ENCODE peak calls at places on chromosomes 16 and 17, in five cellular contexts. F, R, T, E and Q are unnamed samples.

GRCh38 chr16:20729141-20729540 is 12.5 kb downstream of the THUMPD1 start:
- DNase-seq in F (no peak), E (no peak), R (no peak), T (no peak), Q (no peak)

GRCh38 chr17:71505981-71506380 is 614.8 kb upstream of the SOX9 start:
- DNase-seq in E (no peak), T (no peak), R (no peak), F (no peak), Q (no peak)

GRCh38 chr17:72270530-72270929 is 149.7 kb downstream of the SOX9 start:
- DNase-seq in F (no peak), T (no peak), E (no peak), R (no peak), Q (no peak)

GRCh38 chr17:80861360-80861861 is 130.2 kb upstream of the CHMP6 start:
- DNase-seq in E (no peak), R (no peak), T (no peak), F (no peak), Q (no peak)

GRCh38 chr17:41421617-41422016 is 2.8 kb downstream of the KRT37 start:
- DNase-seq in E (no peak), R (no peak), T (no peak), F (no peak), Q (no peak)

GRCh38 chr17:79989106-79989835 is 46.4 kb downstream of the TBC1D16 start:
- DNase-seq in F (no peak), E (no peak), R (no peak), T (no peak), Q (no peak)

GRCh38 chr16:648071-648785 is 937 bp upstream of the WDR90 start:
- DNase-seq in T (no peak), R (peak; percentile 83), E (peak; percentile 15), F (peak; percentile 62), Q (no peak)

GRCh38 chr16:58011652-58012051 is 10.4 kb downstream of the USB1 start:
- DNase-seq in T (no peak), F (no peak), E (peak; percentile 63), R (peak; percentile 69), Q (no peak)

GRCh38 chr17:44792276-44792675 is 33.5 kb downstream of the ADAM11 start:
- DNase-seq in E (no peak), R (no peak), T (no peak), F (no peak), Q (no peak)

GRCh38 chr16:25854141-25854540 is 162.4 kb downstream of the HS3ST4 start:
- DNase-seq in E (no peak), R (no peak), T (no peak), F (no peak), Q (no peak)

GRCh38 chr17:67559381-67559966 is 158.3 kb upstream of the NOL11 start:
- DNase-seq in R (peak; percentile 83), F (no peak), E (no peak), T (no peak), Q (no peak)

GRCh38 chr16:10683160-10683559 is 11.6 kb downstream of the TEKT5 start:
- DNase-seq in F (peak; percentile 59), T (no peak), R (peak; percentile 89), E (no peak), Q (no peak)

GRCh38 chr16:4696172-4696904 is 3.0 kb downstream of the NUDT16L1 start:
- DNase-seq in T (no peak), E (no peak), R (peak; percentile 44), F (no peak), Q (no peak)

GRCh38 chr16:54931757-54932660 is 1.3 kb downstream of the IRX5 start:
- DNase-seq in R (peak; percentile 68), F (peak; percentile 47), E (peak; percentile 27), T (no peak), Q (no peak)

GRCh38 chr16:898761-899677 is 71.8 kb downstream of the LMF1 start:
- DNase-seq in E (no peak), T (no peak), F (no peak), R (no peak), Q (no peak)

GRCh38 chr17:66964930-66965800 is 658 bp downstream of the CACNG4 start:
- DNase-seq in T (no peak), F (peak; percentile 74), R (peak; percentile 93), E (peak; percentile 30), Q (no peak)

GRCh38 chr16:21708533-21709115 is 44.9 kb downstream of the OTOA start:
- DNase-seq in T (peak; percentile 72), R (peak; percentile 88), F (peak; percentile 85), E (peak; percentile 92), Q (peak; percentile 13)

GRCh38 chr16:30478766-30479478 is 6.4 kb downstream of the ITGAL start:
- DNase-seq in E (no peak), F (no peak), R (no peak), T (no peak), Q (no peak)
- H3K27me3 ChIP-seq in E (peaks cover 48% of the 10 kb centered on the region), F (no peaks in the 10 kb centered on the region), R (no peaks in the 10 kb centered on the region), T (no peaks in the 10 kb centered on the region), Q (peaks cover 8% of the 10 kb centered on the region)

DNA sequence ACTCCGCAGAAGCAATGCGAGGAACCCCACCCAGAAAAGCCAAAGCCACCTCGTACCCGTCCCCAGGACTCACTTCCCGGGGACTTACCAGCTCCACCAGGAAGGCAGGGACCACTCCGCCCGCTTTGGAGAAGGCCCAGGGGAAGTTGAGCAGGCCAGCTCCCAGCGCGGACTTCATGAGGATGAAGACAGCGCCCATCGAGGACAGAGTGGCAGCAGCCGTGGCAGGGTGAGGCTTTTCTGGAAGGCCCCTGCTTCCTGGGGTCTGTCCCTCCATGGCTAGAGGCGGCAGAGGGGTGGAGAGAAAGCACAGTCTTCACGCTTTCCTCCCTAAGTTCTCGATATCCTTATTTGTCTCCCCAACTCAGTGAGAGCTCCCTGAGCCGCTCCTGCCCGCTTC is 714 bp downstream of the SLC38A8 start:
- DNase-seq in E (no peak), F (no peak), T (no peak), R (no peak), Q (no peak)
- H3K27me3 ChIP-seq in E (peaks cover 43% of the 10 kb centered on the region), F (no peaks in the 10 kb centered on the region), T (no peaks in the 10 kb centered on the region), R (peaks cover 50% of the 10 kb centered on the region), Q (peaks cover 34% of the 10 kb centered on the region)

DNA sequence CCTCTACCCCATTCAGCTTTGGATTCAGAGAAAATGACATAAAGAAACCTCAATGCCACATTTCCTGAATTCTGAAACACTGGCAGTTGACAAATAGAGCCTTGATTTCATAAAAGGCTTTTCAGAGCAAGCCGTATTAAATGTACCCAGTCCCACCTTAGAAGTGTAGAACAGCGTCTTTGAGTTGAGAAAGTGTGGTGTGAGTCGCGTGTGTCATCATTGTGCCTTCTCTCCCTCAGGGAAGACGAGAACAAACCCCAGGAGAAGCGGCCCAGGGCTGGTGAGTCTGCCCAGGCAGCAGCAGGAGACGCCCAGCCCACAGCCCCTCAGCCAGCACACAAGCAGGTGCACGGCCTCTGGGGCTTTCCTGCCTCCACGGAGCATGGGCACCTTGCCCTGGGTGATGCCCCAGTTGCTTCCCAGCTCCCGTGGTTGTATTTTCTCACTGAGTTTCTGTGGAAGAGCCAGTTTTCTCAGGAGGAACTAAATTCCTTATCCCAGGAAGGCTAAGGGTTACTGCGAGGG is 34.0 kb downstream of the CIBAR2 start:
- DNase-seq in E (no peak), R (no peak), F (no peak), T (no peak), Q (no peak)
- H3K27me3 ChIP-seq in E (no peaks in the 10 kb centered on the region), R (peaks cover 12% of the 10 kb centered on the region), F (peaks cover 27% of the 10 kb centered on the region), T (no peaks in the 10 kb centered on the region), Q (no peaks in the 10 kb centered on the region)

GRCh38 chr17:48727415-48728175 is 955 bp downstream of the HOXB13 start:
- DNase-seq in F (no peak), E (no peak), R (peak; percentile 66), T (no peak), Q (no peak)
- H3K27me3 ChIP-seq in F (peaks cover 100% of the 10 kb centered on the region), E (peaks cover 95% of the 10 kb centered on the region), R (peaks cover 100% of the 10 kb centered on the region), T (peaks cover 81% of the 10 kb centered on the region), Q (peaks cover 64% of the 10 kb centered on the region)

GRCh38 chr17:58242171-58242784 is 3.9 kb downstream of the LPO start:
- DNase-seq in T (no peak), E (no peak), F (no peak), R (peak; percentile 85), Q (no peak)

GRCh38 chr17:58246104-58246740 is 7.8 kb downstream of the LPO start:
- DNase-seq in E (no peak), R (peak; percentile 43), T (no peak), F (no peak), Q (no peak)

GRCh38 chr17:58247511-58248363 is 9.4 kb downstream of the LPO start:
- DNase-seq in F (no peak), R (peak; percentile 40), E (no peak), T (no peak), Q (no peak)

GRCh38 chr17:58245428-58246103 is 7.2 kb downstream of the LPO start:
- DNase-seq in E (no peak), T (no peak), F (no peak), R (peak; percentile 45), Q (no peak)

GRCh38 chr17:58244958-58245357 is 6.6 kb downstream of the LPO start:
- DNase-seq in R (no peak), F (no peak), E (no peak), T (no peak), Q (no peak)
- H3K27me3 ChIP-seq in R (peaks cover 92% of the 10 kb centered on the region), F (peaks cover 100% of the 10 kb centered on the region), E (peaks cover 76% of the 10 kb centered on the region), T (peaks cover 8% of the 10 kb centered on the region), Q (peaks cover 11% of the 10 kb centered on the region)